ENCODE peak calls at places on chromosome 6, in ten cellular contexts. K, W, O, F, U, A, B, D, V and N are unnamed samples. For H3K27me3, the result is how much of the 10 kb centered on the place peaks cover.

GRCh38 chr6:107517274-107517673 is 27.4 kb downstream of the SOBP start:
- DNase-seq in K (no peak), A (no peak), F (no peak), W (no peak), B (no peak), O (no peak), U (no peak), D (no peak), V (no peak), N (no peak)

GRCh38 chr6:106974337-106974998 is at the start of gene CD24:
- DNase-seq in B (no peak), U (no peak), A (peak), K (peak), O (peak), V (no peak), F (peak), D (peak), W (peak), N (peak)

GRCh38 chr6:135165031-135165430 is 16.1 kb upstream of the MYB start:
- DNase-seq in O (no peak), V (no peak), K (no peak), W (no peak), B (no peak), A (no peak), D (no peak), U (no peak), F (no peak), N (no peak)

GRCh38 chr6:151546941-151547659 is 53.3 kb downstream of the CCDC170 start:
- DNase-seq in W (no peak), F (no peak), A (no peak), U (no peak), K (no peak), D (no peak), V (no peak), B (no peak), O (no peak), N (no peak)

GRCh38 chr6:116152620-116153019 is 26.7 kb upstream of the COL10A1 start:
- DNase-seq in V (peak), O (no peak), F (no peak), B (no peak), U (no peak), D (no peak), A (no peak), W (no peak), K (no peak), N (no peak)

GRCh38 chr6:7051780-7052440 is 55.9 kb upstream of the RREB1 start:
- DNase-seq in V (peak), F (peak), B (peak), A (peak), O (peak), D (peak), U (peak), W (peak), K (peak), N (peak)

GRCh38 chr6:105824732-105825131 is 261.4 kb upstream of the PRDM1 start:
- DNase-seq in D (no peak), O (peak), K (no peak), V (no peak), B (no peak), F (no peak), W (no peak), U (no peak), A (no peak), N (no peak)

GRCh38 chr6:125302840-125303511 is 1.2 kb upstream of the HDDC2 start:
- DNase-seq in O (no peak), D (no peak), W (no peak), A (no peak), K (no peak), U (no peak), V (no peak), B (no peak), F (no peak), N (no peak)

GRCh38 chr6:167565388-167565787 is 240.5 kb downstream of the TTLL2 start:
- DNase-seq in O (no peak), U (no peak), W (no peak), K (no peak), A (no peak), F (peak), D (no peak), B (peak), V (no peak), N (no peak)

GRCh38 chr6:45049188-45049843 is 278.8 kb upstream of the RUNX2 start:
- DNase-seq in D (no peak), B (no peak), V (peak), F (no peak), A (no peak), U (no peak), W (no peak), O (peak), K (no peak), N (no peak)

GRCh38 chr6:52610745-52611355 is 34.0 kb upstream of the TRAM2 start:
- DNase-seq in U (no peak), V (peak), K (no peak), F (no peak), A (no peak), O (peak), B (no peak), W (no peak), D (no peak), N (no peak)

DNA sequence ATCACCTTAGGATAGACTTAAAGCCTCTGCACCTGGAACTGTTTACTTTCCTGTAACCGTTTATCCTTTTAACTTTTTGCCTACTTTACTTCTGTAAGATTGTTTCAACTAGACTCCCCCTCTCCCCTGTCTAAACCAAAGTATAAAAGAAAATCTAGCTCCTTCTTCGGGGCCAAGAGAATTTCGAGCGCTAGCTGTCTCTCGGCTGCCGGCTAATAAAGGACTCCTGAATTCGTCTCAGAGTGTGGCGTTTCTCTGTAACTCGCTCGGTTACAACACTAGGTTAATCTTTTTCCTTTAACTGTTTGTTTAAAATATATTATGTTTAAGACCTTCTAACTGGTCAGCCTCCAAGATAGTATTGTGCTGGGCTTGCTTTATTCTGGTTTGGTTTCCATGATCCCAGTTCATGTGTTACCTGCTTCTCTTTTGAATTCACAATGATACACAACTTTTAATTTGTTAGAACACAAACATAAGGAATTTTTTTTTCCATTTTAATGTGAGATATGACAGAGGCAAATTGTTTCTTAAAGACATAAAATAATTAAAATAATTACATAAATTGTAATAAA is 8.7 kb upstream of the NQO2 start:
- DNase-seq in U (no peak), A (no peak), W (no peak), K (no peak), D (peak), V (no peak), F (no peak), B (no peak), O (no peak), N (no peak)
- H3K4me3 ChIP-seq in U (peak), A (peak), W (peak), K (peak), D (peak), V (peak), F (peak), B (peak), O (peak), N (peak)

GRCh38 chr6:156703719-156704118 is 73.5 kb upstream of the ARID1B start:
- DNase-seq in O (no peak), K (no peak), D (no peak), B (no peak), F (no peak), W (no peak), V (peak), A (no peak), U (no peak), N (no peak)

GRCh38 chr6:156699017-156699421 is 78.2 kb upstream of the ARID1B start:
- DNase-seq in V (peak), U (no peak), A (no peak), D (no peak), F (no peak), W (no peak), O (peak), K (no peak), B (no peak), N (no peak)

GRCh38 chr6:156698239-156699016 is 78.8 kb upstream of the ARID1B start:
- DNase-seq in K (no peak), A (no peak), O (no peak), B (no peak), D (no peak), F (no peak), U (no peak), V (no peak), W (peak), N (no peak)

GRCh38 chr6:156701961-156702360 is 75.2 kb upstream of the ARID1B start:
- DNase-seq in W (no peak), K (no peak), D (no peak), O (no peak), A (no peak), B (no peak), F (no peak), U (no peak), V (no peak), N (no peak)

DNA sequence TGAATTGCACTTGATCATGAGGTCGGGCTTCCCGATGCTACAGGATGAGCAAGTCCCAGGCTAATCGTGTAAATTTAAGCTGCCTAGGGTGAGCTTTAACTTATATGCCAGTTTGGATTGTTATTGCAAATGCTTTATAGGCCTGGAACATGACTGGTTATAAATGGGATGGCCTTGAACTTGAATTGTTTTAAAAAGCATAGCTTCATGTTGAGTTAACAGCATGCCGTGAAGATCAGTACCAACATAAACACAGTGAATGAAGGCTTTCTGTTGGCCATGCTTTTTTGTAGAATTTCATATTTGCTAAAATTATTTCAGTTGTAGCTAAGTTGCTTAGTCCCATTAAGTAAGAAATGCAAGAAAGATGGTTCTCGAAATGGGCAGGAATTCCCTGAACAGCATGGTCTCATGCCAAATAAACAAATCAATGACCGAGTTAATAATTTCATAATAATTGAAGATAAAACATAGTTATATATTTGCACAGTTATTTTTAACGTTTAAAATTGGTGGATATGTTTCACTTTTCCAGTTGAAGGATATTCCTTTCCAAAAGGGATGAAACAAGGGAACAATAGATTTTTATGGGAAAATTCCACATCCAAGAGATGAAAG is 76.6 kb upstream of the ARID1B start:
- DNase-seq in U (no peak), O (no peak), W (no peak), D (no peak), K (no peak), A (no peak), B (no peak), F (no peak), V (no peak), N (no peak)
- TF ChIP-seq CTCF in U (no peak), O (no peak), W (no peak), D (no peak), K (no peak), A (no peak), B (no peak), F (no peak), V (no peak), N (no peak)

GRCh38 chr6:133889557-133890301 is 816 bp downstream of the TCF21 start:
- DNase-seq in O (no peak), W (no peak), K (no peak), B (no peak), D (no peak), U (peak), A (no peak), F (no peak), V (peak), N (no peak)
- H3K27me3 ChIP-seq in O (under half), W (half or more), K (under half), B (under half), D (under half), U (half or more), A (half or more), F (half or more), V (half or more), N (half or more)

GRCh38 chr6:33634203-33634727 is 13.1 kb downstream of the ITPR3 start:
- DNase-seq in O (no peak), F (no peak), K (peak), W (no peak), D (no peak), A (peak), B (no peak), U (no peak), V (no peak), N (no peak)

GRCh38 chr6:33636655-33637054 is 15.5 kb downstream of the ITPR3 start:
- DNase-seq in K (no peak), V (no peak), U (no peak), B (no peak), F (no peak), W (no peak), D (no peak), A (no peak), O (no peak), N (no peak)

GRCh38 chr6:33633462-33634158 is 12.5 kb downstream of the ITPR3 start:
- DNase-seq in B (peak), W (peak), V (peak), U (peak), D (no peak), F (peak), K (peak), A (peak), O (peak), N (peak)

GRCh38 chr6:33633084-33633461 is 12.0 kb downstream of the ITPR3 start:
- DNase-seq in B (no peak), V (no peak), F (no peak), W (no peak), D (no peak), A (no peak), U (no peak), K (no peak), O (no peak), N (no peak)

DNA sequence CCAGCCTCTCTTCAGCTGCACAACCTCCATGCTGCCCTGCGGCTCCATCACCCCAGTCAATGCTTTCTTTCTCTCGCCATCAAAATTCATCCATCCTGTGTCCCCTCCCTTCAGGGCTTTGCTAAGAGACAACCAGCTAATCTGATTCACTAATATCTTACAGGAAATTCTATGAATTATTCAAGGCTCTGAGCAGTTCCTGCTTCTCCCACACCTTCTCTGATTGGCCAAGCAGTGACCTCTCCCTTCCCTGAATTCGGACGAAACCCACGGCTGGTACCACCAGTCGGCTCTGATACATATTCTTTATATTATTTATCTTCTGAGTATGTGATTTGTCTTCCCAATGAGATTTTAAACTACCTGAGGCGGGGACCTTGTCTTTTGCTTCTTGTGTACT is 13.9 kb downstream of the ITPR3 start:
- DNase-seq in K (no peak), O (no peak), V (no peak), D (no peak), U (no peak), A (no peak), W (no peak), B (no peak), F (no peak), N (no peak)
- H3K4me3 ChIP-seq in K (no peak), O (no peak), V (no peak), D (no peak), U (no peak), A (no peak), W (no peak), B (no peak), F (no peak), N (no peak)

GRCh38 chr6:153013438-153013837 is 10.9 kb upstream of the MTRF1L start:
- DNase-seq in U (no peak), B (no peak), F (no peak), A (no peak), W (no peak), K (no peak), V (no peak), O (no peak), D (no peak), N (no peak)
- TF ChIP-seq CTCF in U (no peak), B (no peak), F (no peak), A (no peak), W (no peak), K (no peak), V (no peak), O (no peak), D (no peak), N (no peak)

DNA sequence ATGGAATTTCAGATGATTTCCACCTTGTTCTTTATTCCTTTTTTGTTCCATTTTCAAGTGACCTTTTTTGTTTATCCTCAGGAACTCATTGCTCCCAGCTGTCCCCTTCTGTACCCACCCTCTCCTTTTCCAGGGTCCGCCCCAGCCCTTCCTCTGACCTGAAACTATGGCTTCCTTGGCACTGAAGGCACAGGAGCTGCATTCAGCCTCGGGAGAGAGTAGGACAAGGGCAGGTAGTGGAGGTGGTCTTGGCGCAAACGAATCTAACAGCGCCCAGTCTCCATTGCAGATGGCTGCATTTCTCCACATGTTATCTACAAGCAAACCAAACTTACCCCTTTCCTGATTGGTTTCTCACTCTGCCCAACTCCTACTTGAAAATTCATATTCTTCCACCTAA is 8.8 kb upstream of the ULBP2 start:
- DNase-seq in V (no peak), W (no peak), A (no peak), F (no peak), D (no peak), O (no peak), K (no peak), U (no peak), B (peak), N (no peak)
- H3K27me3 ChIP-seq in V (half or more), W (half or more), A (under half), F (under half), D (under half), O (under half), K (under half), U (half or more), B (half or more), N (half or more)

GRCh38 chr6:1135726-1136414 is 176.0 kb upstream of the FOXQ1 start:
- DNase-seq in B (no peak), K (no peak), V (no peak), F (no peak), U (no peak), O (no peak), A (no peak), D (no peak), W (no peak), N (no peak)
- H3K4me3 ChIP-seq in B (no peak), K (no peak), V (no peak), F (no peak), U (no peak), O (no peak), A (no peak), D (no peak), W (no peak), N (peak)